ENCODE peak calls at places on chromosome 5, in six cellular contexts. E is neural crest cell, X is astrocyte of the spinal cord, W is omental fat pad, J is GM10248, O is esophagus squamous epithelium. V is an unnamed sample.

GRCh38 chr5:107067391-107067790 is 603.3 kb downstream of the EFNA5 start:
- DNase-seq in E (peak), X (peak), W (no peak), J (no peak), O (no peak), V (peak)

GRCh38 chr5:167050568-167051214 is 1240.8 kb upstream of the WWC1 start:
- DNase-seq in E (no peak), X (no peak), W (no peak), J (no peak), O (no peak), V (no peak)

GRCh38 chr5:132090107-132090506 is 16.5 kb downstream of the CSF2 start:
- DNase-seq in E (no peak), X (peak), W (no peak), J (no peak), O (no peak), V (no peak)

GRCh38 chr5:153623906-153624765 is 133.7 kb downstream of the GRIA1 start:
- DNase-seq in E (no peak), X (peak), W (no peak), J (no peak), O (no peak), V (no peak)

GRCh38 chr5:32852535-32852934 is 141.4 kb downstream of the NPR3 start:
- DNase-seq in E (no peak), X (peak), W (no peak), J (no peak), O (no peak), V (peak)

GRCh38 chr5:24347206-24347605 is 297.6 kb downstream of the CDH10 start:
- DNase-seq in E (no peak), X (no peak), W (no peak), J (no peak), O (no peak), V (no peak)

GRCh38 chr5:78727786-78728761 is 79.5 kb upstream of the LHFPL2 start:
- DNase-seq in E (no peak), X (no peak), W (no peak), J (peak), O (no peak), V (no peak)

GRCh38 chr5:150989695-150990094 is 30.7 kb upstream of the GPX3 start:
- DNase-seq in E (no peak), X (no peak), W (no peak), J (no peak), O (no peak), V (no peak)

GRCh38 chr5:154813736-154814135 is 36.7 kb downstream of the FAXDC2 start:
- DNase-seq in E (no peak), X (no peak), W (no peak), J (no peak), O (no peak), V (no peak)

GRCh38 chr5:158549306-158549705 is 550.4 kb downstream of the EBF1 start:
- DNase-seq in E (no peak), X (no peak), W (no peak), J (no peak), O (no peak), V (no peak)

GRCh38 chr5:9121597-9121996 is 424.3 kb downstream of the SEMA5A start:
- DNase-seq in E (no peak), X (no peak), W (no peak), J (no peak), O (no peak), V (no peak)
- TF ChIP-seq CTCF in E (no peak), X (no peak), W (no peak), J (no peak), O (no peak), V (no peak)

GRCh38 chr5:52963636-52964035 is 25.5 kb upstream of the ITGA2 start:
- DNase-seq in E (no peak), X (no peak), W (no peak), J (no peak), O (no peak), V (no peak)

GRCh38 chr5:52956014-52956413 is 33.1 kb upstream of the ITGA2 start:
- DNase-seq in E (no peak), X (no peak), W (no peak), J (no peak), O (no peak), V (no peak)

GRCh38 chr5:52956915-52957747 is 32.0 kb upstream of the ITGA2 start:
- DNase-seq in E (no peak), X (no peak), W (no peak), J (no peak), O (no peak), V (no peak)

GRCh38 chr5:52964138-52964537 is 25.0 kb upstream of the ITGA2 start:
- DNase-seq in E (no peak), X (no peak), W (no peak), J (no peak), O (no peak), V (no peak)

DNA sequence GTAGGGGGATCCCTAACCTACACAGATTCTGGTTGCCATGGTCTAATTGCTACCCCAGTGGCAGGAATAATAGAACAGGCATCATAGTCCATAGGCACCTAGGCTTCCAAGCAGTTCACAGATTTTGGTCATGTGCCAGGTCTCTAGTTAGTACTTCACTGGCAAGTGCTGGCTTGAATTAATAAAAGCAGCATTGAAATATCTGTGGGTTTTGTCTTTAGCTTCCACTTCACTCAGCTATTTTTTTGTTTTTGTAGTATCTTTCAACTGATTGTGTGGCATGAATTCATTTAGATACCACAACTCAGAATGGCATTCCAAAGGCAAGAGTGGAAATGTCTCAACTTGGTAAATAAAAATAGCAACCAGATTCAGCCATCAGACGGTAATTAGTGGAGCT is 27.9 kb upstream of the ITGA2 start:
- DNase-seq in E (no peak), X (no peak), W (no peak), J (no peak), O (no peak), V (no peak)
- TF ChIP-seq CTCF in E (no peak), X (no peak), W (no peak), J (no peak), O (no peak), V (no peak)

GRCh38 chr5:123089971-123090640 is 1.1 kb downstream of the PRDM6 start:
- DNase-seq in E (peak), X (no peak), W (no peak), J (no peak), O (no peak), V (peak)
- TF ChIP-seq CTCF in E (no peak), X (no peak), W (no peak), J (no peak), O (no peak), V (no peak)

GRCh38 chr5:79985288-79985687 is 5.8 kb downstream of the MTX3 start:
- DNase-seq in E (no peak), X (no peak), W (no peak), J (no peak), O (no peak), V (no peak)
- TF ChIP-seq CTCF in E (no peak), X (no peak), W (no peak), J (no peak), O (no peak), V (no peak)

V was measured in nephron progenitor cell.